ENCODE peak calls at places on chromosomes 16 and 17, in five cellular contexts. Y is astrocyte, S is GM23338, E is A549, B is heart right ventricle. I is an unnamed sample.
A peak's percentile ranks its signal among the peaks of the same experiment; 100 is the strongest.

GRCh38 chr16:74751658-74752057 is 23.0 kb downstream of the FA2H start:
- DNase-seq in Y (no peak), S (no peak), E (no peak), B (no peak), I (no peak)

GRCh38 chr16:68685685-68686478 is 40.8 kb downstream of the CDH3 start:
- DNase-seq in Y (no peak), S (no peak), E (no peak), B (no peak), I (no peak)

GRCh38 chr17:8154608-8155152 is 2.5 kb upstream of the PER1 start:
- DNase-seq in Y (no peak), S (no peak), E (no peak), B (no peak), I (no peak)

GRCh38 chr17:4785311-4786110 is 653 bp downstream of the VMO1 start:
- DNase-seq in Y (no peak), S (no peak), E (no peak), B (no peak), I (no peak)

GRCh38 chr17:50363217-50364060 is 9.5 kb downstream of the MRPL27 start:
- DNase-seq in Y (peak; percentile 40), S (peak; percentile 97), E (no peak), B (no peak), I (no peak)

GRCh38 chr16:3767333-3767977 is 50.1 kb upstream of the TRAP1 start:
- DNase-seq in Y (no peak), S (no peak), E (no peak), B (no peak), I (no peak)

GRCh38 chr17:46173153-46173552 is 20.1 kb downstream of the KANSL1 start:
- DNase-seq in Y (no peak), S (no peak), E (no peak), B (no peak), I (no peak)

GRCh38 chr17:30363715-30364202 is 15.0 kb upstream of the CPD start:
- DNase-seq in Y (peak; percentile 79), S (no peak), E (no peak), B (no peak), I (peak; percentile 60)

GRCh38 chr16:898216-898615 is 72.6 kb downstream of the LMF1 start:
- DNase-seq in Y (no peak), S (no peak), E (no peak), B (no peak), I (no peak)
- TF ChIP-seq CTCF in Y (no peak), S (no peak), E (no peak), B (no peak), I (no peak)

GRCh38 chr17:19769946-19770652 is 22.0 kb upstream of the ALDH3A1 start:
- DNase-seq in Y (peak; percentile 63), S (no peak), E (no peak), B (no peak), I (no peak)

GRCh38 chr17:19770985-19771710 is 23.1 kb upstream of the ALDH3A1 start:
- DNase-seq in Y (no peak), S (no peak), E (no peak), B (no peak), I (no peak)

GRCh38 chr17:19771971-19772630 is 24.0 kb upstream of the ALDH3A1 start:
- DNase-seq in Y (no peak), S (no peak), E (no peak), B (no peak), I (peak; percentile 11)

GRCh38 chr17:19768046-19768782 is 20.1 kb upstream of the ALDH3A1 start:
- DNase-seq in Y (no peak), S (no peak), E (no peak), B (no peak), I (peak; percentile 45)

GRCh38 chr17:19773534-19773933 is 25.4 kb upstream of the ALDH3A1 start:
- DNase-seq in Y (no peak), S (no peak), E (no peak), B (no peak), I (no peak)
- TF ChIP-seq CTCF in Y (no peak), S (peak; percentile 10), E (no peak), B (no peak), I (no peak)

GRCh38 chr16:2586241-2586640 is 48.4 kb downstream of the PDPK1 start:
- DNase-seq in Y (no peak), S (peak; percentile 68), E (no peak), B (no peak), I (no peak)
- TF ChIP-seq CTCF in Y (no peak), S (peak; percentile 70), E (no peak), B (peak; percentile 9), I (no peak)

DNA sequence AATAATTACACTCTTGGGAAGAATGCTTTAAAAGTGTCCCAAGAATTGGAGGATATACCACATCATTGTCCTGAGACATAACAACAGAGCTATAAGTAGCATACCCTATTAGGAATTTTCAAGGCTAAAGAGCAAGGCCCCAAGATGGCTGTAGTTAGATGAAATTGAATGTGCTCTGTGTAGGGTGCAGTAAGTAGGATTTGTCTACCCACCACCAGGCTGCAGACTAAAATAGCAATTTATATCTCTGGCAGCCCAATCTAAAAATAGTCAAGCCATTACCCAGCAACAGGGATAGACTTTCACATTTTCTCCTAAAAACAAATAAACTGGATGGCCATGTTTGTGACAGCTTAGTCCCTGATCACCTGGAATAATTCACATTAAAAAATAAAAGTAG is 5.6 kb downstream of the MMD start:
- DNase-seq in Y (no peak), S (no peak), E (no peak), B (no peak), I (no peak)
- TF ChIP-seq CTCF in Y (no peak), S (no peak), E (no peak), B (peak; percentile 24), I (no peak)

DNA sequence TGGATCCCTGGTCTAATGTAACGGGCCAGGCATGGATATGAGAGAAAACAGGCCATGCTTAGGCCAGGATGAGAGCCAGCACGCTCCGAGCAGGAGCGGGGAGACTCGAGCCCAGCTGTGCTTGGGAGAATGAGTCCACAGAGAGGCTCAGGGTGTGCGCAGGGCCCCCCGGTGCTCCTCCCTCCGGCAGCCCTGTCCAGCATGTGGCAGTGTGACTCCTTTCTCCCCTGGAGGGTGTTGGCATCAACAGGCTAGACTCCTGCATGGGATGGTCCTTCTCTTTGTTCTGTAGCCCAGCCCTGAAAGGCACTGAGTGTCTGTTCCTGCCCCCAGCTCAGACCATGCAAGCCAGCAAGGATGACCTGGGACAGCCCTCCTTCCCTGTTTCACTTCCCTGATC is 23.4 kb downstream of the PGS1 start:
- DNase-seq in Y (no peak), S (no peak), E (no peak), B (no peak), I (no peak)
- TF ChIP-seq CTCF in Y (no peak), S (no peak), E (no peak), B (no peak), I (no peak)

GRCh38 chr16:67151431-67152097 is 766 bp upstream of the B3GNT9 start:
- DNase-seq in Y (no peak), S (peak; percentile 40), E (peak; percentile 52), B (no peak), I (no peak)
- TF ChIP-seq CTCF in Y (no peak), S (no peak), E (no peak), B (no peak), I (no peak)

I was measured in GM20000.